ENCODE peak calls at places on chromosomes 4 and X, in nine cellular contexts. Y is SIG-M5; R is naive thymus-derived CD4-positive, alpha-beta T cell; P is stomach; L is activated naive CD4-positive, alpha-beta T cell treated with anti-CD3 and anti-CD28 coated beads for 36 hours; G is A172; H is progenitor cell of endocrine pancreas; K is HuH-7.5; U is MG63. F is an unnamed sample.

GRCh38 chr4:13097971-13098370 is 386.2 kb downstream of the RAB28 start:
- DNase-seq in Y (no peak), R (no peak), P (no peak), L (no peak), G (no peak), H (no peak), K (no peak), U (no peak), F (no peak)

GRCh38 chr4:23759066-23759465 is 130.8 kb downstream of the PPARGC1A start:
- DNase-seq in Y (no peak), R (no peak), P (no peak), L (no peak), G (peak), H (no peak), K (no peak), U (no peak), F (no peak)

GRCh38 chr4:108693211-108693610 is 42.8 kb downstream of the OSTC start:
- DNase-seq in Y (no peak), R (no peak), P (no peak), L (no peak), G (no peak), H (no peak), K (no peak), U (no peak), F (no peak)

GRCh38 chr4:69718376-69719293 is 41.8 kb downstream of the SULT1B1 start:
- DNase-seq in Y (no peak), R (no peak), P (no peak), L (no peak), G (no peak), H (no peak), K (no peak), U (no peak), F (no peak)

GRCh38 chr4:38856524-38857337 is at the start of gene TLR6:
- DNase-seq in Y (no peak), R (peak), P (peak), L (peak), G (peak), H (peak), K (no peak), U (peak), F (peak)

GRCh38 chr4:168028970-168029610 is 63.2 kb upstream of the ANXA10 start:
- DNase-seq in Y (no peak), R (no peak), P (no peak), L (no peak), G (peak), H (no peak), K (no peak), U (peak), F (no peak)

GRCh38 chrX:47587906-47588735 is 5.9 kb downstream of the TIMP1 start:
- DNase-seq in Y (no peak), R (no peak), P (no peak), L (no peak), G (no peak), H (no peak), K (no peak), U (no peak), F (no peak)

GRCh38 chr4:164467493-164467892 is 286.4 kb upstream of the SMIM31 start:
- DNase-seq in Y (no peak), R (no peak), P (no peak), L (no peak), G (no peak), H (no peak), K (no peak), U (no peak), F (no peak)

GRCh38 chr4:30821891-30822612 is 101.9 kb downstream of the PCDH7 start:
- DNase-seq in Y (no peak), R (no peak), P (no peak), L (no peak), G (peak), H (no peak), K (no peak), U (no peak), F (no peak)

GRCh38 chr4:54230479-54231418 is 1.7 kb downstream of the PDGFRA start:
- DNase-seq in Y (no peak), R (no peak), P (no peak), L (no peak), G (no peak), H (peak), K (peak), U (peak), F (no peak)

GRCh38 chrX:8607326-8607725 is 124.6 kb downstream of the ANOS1 start:
- DNase-seq in Y (no peak), R (no peak), P (no peak), L (no peak), G (peak), H (no peak), K (no peak), U (no peak), F (no peak)

GRCh38 chrX:4764888-4765287 is 1051.4 kb upstream of the PRKX start:
- DNase-seq in Y (no peak), R (no peak), P (no peak), L (no peak), G (peak), H (no peak), K (no peak), U (no peak), F (no peak)

GRCh38 chrX:5617666-5618065 is 611.0 kb downstream of the NLGN4X start:
- DNase-seq in Y (no peak), R (no peak), P (no peak), L (no peak), G (no peak), H (no peak), K (no peak), U (no peak), F (no peak)

GRCh38 chrX:134734343-134735001 is 76.2 kb upstream of the PLAC1 start:
- DNase-seq in Y (no peak), R (no peak), P (no peak), L (no peak), G (peak), H (no peak), K (no peak), U (peak), F (no peak)

GRCh38 chrX:112147206-112147605 is 64.6 kb upstream of the TRPC5 start:
- DNase-seq in Y (no peak), R (no peak), P (no peak), L (no peak), G (no peak), H (peak), K (no peak), U (no peak), F (no peak)

GRCh38 chr4:149344436-149344835 is 471.2 kb downstream of the IQCM start:
- DNase-seq in Y (no peak), R (no peak), P (no peak), L (no peak), G (peak), H (no peak), K (no peak), U (no peak), F (no peak)

GRCh38 chr4:16757080-16757521 is 141.3 kb downstream of the LDB2 start:
- DNase-seq in Y (no peak), R (no peak), P (no peak), L (no peak), G (no peak), H (no peak), K (no peak), U (no peak), F (no peak)

GRCh38 chr4:74283614-74284013 is 24.7 kb upstream of the EPGN start:
- DNase-seq in Y (no peak), R (no peak), P (no peak), L (no peak), G (peak), H (no peak), K (no peak), U (peak), F (peak)

GRCh38 chrX:134631404-134632346 is 26.6 kb downstream of the PLAC1 start:
- DNase-seq in Y (no peak), R (no peak), P (no peak), L (no peak), G (no peak), H (no peak), K (no peak), U (no peak), F (no peak)

GRCh38 chrX:66675541-66675940 is 36.7 kb upstream of the EDA2R start:
- DNase-seq in Y (no peak), R (no peak), P (no peak), L (no peak), G (no peak), H (no peak), K (no peak), U (no peak), F (no peak)

GRCh38 chr4:86014599-86014998 is 345.3 kb downstream of the MAPK10 start:
- DNase-seq in Y (no peak), R (no peak), P (no peak), L (peak), G (no peak), H (no peak), K (no peak), U (no peak), F (no peak)

GRCh38 chrX:154136627-154137161 is 7.3 kb upstream of the OPN1LW start:
- DNase-seq in Y (no peak), R (peak), P (peak), L (peak), G (peak), H (peak), K (peak), U (peak), F (peak)

GRCh38 chr4:137949746-137950145 is 292.4 kb downstream of the SLC7A11 start:
- DNase-seq in Y (no peak), R (no peak), P (no peak), L (no peak), G (no peak), H (no peak), K (no peak), U (no peak), F (no peak)

GRCh38 chrX:109487640-109488039 is 5.8 kb upstream of the GUCY2F start:
- DNase-seq in Y (peak), R (no peak), P (no peak), L (no peak), G (no peak), H (no peak), K (no peak), U (no peak), F (no peak)

GRCh38 chr4:30295652-30296051 is 424.5 kb upstream of the PCDH7 start:
- DNase-seq in Y (no peak), R (no peak), P (no peak), L (no peak), G (no peak), H (no peak), K (no peak), U (no peak), F (no peak)

GRCh38 chr4:121814756-121815155 is 8.9 kb downstream of the CCNA2 start:
- DNase-seq in Y (no peak), R (no peak), P (no peak), L (no peak), G (no peak), H (no peak), K (no peak), U (no peak), F (no peak)

GRCh38 chrX:1852082-1852481 is 237.2 kb downstream of the ASMT start:
- DNase-seq in Y (no peak), R (no peak), P (no peak), L (no peak), G (no peak), H (no peak), K (no peak), U (no peak), F (no peak)

GRCh38 chr4:11748169-11748872 is 319.6 kb upstream of the HS3ST1 start:
- DNase-seq in Y (no peak), R (no peak), P (no peak), L (no peak), G (peak), H (no peak), K (no peak), U (peak), F (no peak)

GRCh38 chr4:109465065-109465464 is 31.4 kb downstream of the SEC24B start:
- DNase-seq in Y (no peak), R (no peak), P (no peak), L (no peak), G (no peak), H (no peak), K (no peak), U (no peak), F (no peak)